ENCODE peak calls at places on chromosomes 6 and 20, in ten cellular contexts. One of them, this sample, is unnamed.

GRCh38 chr6:47144306-47144705 is 102.2 kb upstream of the ADGRF1 start:
- DNase-seq in IMR-90: peak; percentile 56
- DNase-seq in amygdala: no peak
- DNase-seq in CD8-positive, alpha-beta T cell: no peak
- DNase-seq in H54: no peak
- DNase-seq in HEK293T: no peak
- DNase-seq in cardiac fibroblast: peak; percentile 96
- DNase-seq in activated CD4-positive, CD25-positive, alpha-beta regulatory T cell: no peak
- DNase-seq in brain microvascular endothelial cell: no peak
- DNase-seq in thoracic aorta: no peak
- DNase-seq in this sample: no peak

GRCh38 chr6:110944681-110945151 is 13.8 kb upstream of the GTF3C6 start:
- DNase-seq in activated CD4-positive, CD25-positive, alpha-beta regulatory T cell: no peak
- DNase-seq in IMR-90: peak; percentile 93
- DNase-seq in H54: peak; percentile 59
- DNase-seq in amygdala: no peak
- DNase-seq in HEK293T: no peak
- DNase-seq in thoracic aorta: no peak
- DNase-seq in brain microvascular endothelial cell: peak; percentile 81
- DNase-seq in cardiac fibroblast: peak; percentile 67
- DNase-seq in CD8-positive, alpha-beta T cell: no peak
- DNase-seq in this sample: no peak

GRCh38 chr6:14925025-14925595 is 320.8 kb upstream of the JARID2 start:
- DNase-seq in IMR-90: no peak
- DNase-seq in activated CD4-positive, CD25-positive, alpha-beta regulatory T cell: no peak
- DNase-seq in H54: no peak
- DNase-seq in CD8-positive, alpha-beta T cell: no peak
- DNase-seq in HEK293T: no peak
- DNase-seq in cardiac fibroblast: no peak
- DNase-seq in amygdala: no peak
- DNase-seq in brain microvascular endothelial cell: no peak
- DNase-seq in thoracic aorta: no peak
- DNase-seq in this sample: no peak

GRCh38 chr6:113871975-113872374 is 14.8 kb downstream of the MARCKS start:
- DNase-seq in thoracic aorta: no peak
- DNase-seq in H54: no peak
- DNase-seq in brain microvascular endothelial cell: no peak
- DNase-seq in cardiac fibroblast: no peak
- DNase-seq in IMR-90: no peak
- DNase-seq in CD8-positive, alpha-beta T cell: no peak
- DNase-seq in HEK293T: no peak
- DNase-seq in amygdala: no peak
- DNase-seq in activated CD4-positive, CD25-positive, alpha-beta regulatory T cell: no peak
- DNase-seq in this sample: no peak

GRCh38 chr20:54643761-54644160 is 168.4 kb downstream of the DOK5 start:
- DNase-seq in CD8-positive, alpha-beta T cell: no peak
- DNase-seq in thoracic aorta: no peak
- DNase-seq in brain microvascular endothelial cell: peak; percentile 84
- DNase-seq in activated CD4-positive, CD25-positive, alpha-beta regulatory T cell: no peak
- DNase-seq in H54: no peak
- DNase-seq in IMR-90: peak; percentile 73
- DNase-seq in HEK293T: no peak
- DNase-seq in amygdala: no peak
- DNase-seq in cardiac fibroblast: peak; percentile 85
- DNase-seq in this sample: no peak

GRCh38 chr6:170128346-170128745 is 162.5 kb downstream of the DLL1 start:
- DNase-seq in HEK293T: no peak
- DNase-seq in H54: no peak
- DNase-seq in brain microvascular endothelial cell: no peak
- DNase-seq in IMR-90: no peak
- DNase-seq in cardiac fibroblast: no peak
- DNase-seq in amygdala: no peak
- DNase-seq in activated CD4-positive, CD25-positive, alpha-beta regulatory T cell: no peak
- DNase-seq in CD8-positive, alpha-beta T cell: no peak
- DNase-seq in thoracic aorta: no peak
- DNase-seq in this sample: no peak

GRCh38 chr6:10389739-10390494 is 25.0 kb downstream of the TFAP2A start:
- DNase-seq in H54: no peak
- DNase-seq in brain microvascular endothelial cell: no peak
- DNase-seq in activated CD4-positive, CD25-positive, alpha-beta regulatory T cell: no peak
- DNase-seq in IMR-90: no peak
- DNase-seq in CD8-positive, alpha-beta T cell: no peak
- DNase-seq in HEK293T: no peak
- DNase-seq in cardiac fibroblast: no peak
- DNase-seq in amygdala: no peak
- DNase-seq in thoracic aorta: no peak
- DNase-seq in this sample: no peak

GRCh38 chr20:35564905-35565304 is 23.0 kb downstream of the ERGIC3 start:
- DNase-seq in HEK293T: no peak
- DNase-seq in brain microvascular endothelial cell: no peak
- DNase-seq in H54: no peak
- DNase-seq in IMR-90: no peak
- DNase-seq in activated CD4-positive, CD25-positive, alpha-beta regulatory T cell: no peak
- DNase-seq in CD8-positive, alpha-beta T cell: no peak
- DNase-seq in cardiac fibroblast: no peak
- DNase-seq in amygdala: no peak
- DNase-seq in thoracic aorta: no peak
- DNase-seq in this sample: no peak

GRCh38 chr6:166167258-166167731 is 356 bp downstream of the TBXT start:
- DNase-seq in brain microvascular endothelial cell: no peak
- DNase-seq in H54: no peak
- DNase-seq in thoracic aorta: no peak
- DNase-seq in cardiac fibroblast: no peak
- DNase-seq in amygdala: no peak
- DNase-seq in IMR-90: no peak
- DNase-seq in activated CD4-positive, CD25-positive, alpha-beta regulatory T cell: no peak
- DNase-seq in CD8-positive, alpha-beta T cell: no peak
- DNase-seq in HEK293T: no peak
- DNase-seq in this sample: no peak

GRCh38 chr6:131379951-131380350 is 193.1 kb upstream of the ARG1 start:
- DNase-seq in H54: peak; percentile 7
- DNase-seq in activated CD4-positive, CD25-positive, alpha-beta regulatory T cell: no peak
- DNase-seq in IMR-90: peak; percentile 61
- DNase-seq in amygdala: no peak
- DNase-seq in HEK293T: no peak
- DNase-seq in brain microvascular endothelial cell: peak; percentile 68
- DNase-seq in cardiac fibroblast: peak; percentile 35
- DNase-seq in thoracic aorta: no peak
- DNase-seq in CD8-positive, alpha-beta T cell: no peak
- DNase-seq in this sample: no peak

GRCh38 chr20:13289031-13289430 is 68.0 kb downstream of the ISM1 start:
- DNase-seq in activated CD4-positive, CD25-positive, alpha-beta regulatory T cell: no peak
- DNase-seq in brain microvascular endothelial cell: no peak
- DNase-seq in CD8-positive, alpha-beta T cell: no peak
- DNase-seq in IMR-90: no peak
- DNase-seq in thoracic aorta: no peak
- DNase-seq in cardiac fibroblast: no peak
- DNase-seq in HEK293T: no peak
- DNase-seq in H54: no peak
- DNase-seq in amygdala: no peak
- DNase-seq in this sample: no peak

GRCh38 chr6:4813055-4813454 is 36.9 kb downstream of the CDYL start:
- DNase-seq in amygdala: no peak
- DNase-seq in H54: no peak
- DNase-seq in HEK293T: no peak
- DNase-seq in brain microvascular endothelial cell: no peak
- DNase-seq in thoracic aorta: no peak
- DNase-seq in activated CD4-positive, CD25-positive, alpha-beta regulatory T cell: no peak
- DNase-seq in cardiac fibroblast: no peak
- DNase-seq in CD8-positive, alpha-beta T cell: no peak
- DNase-seq in IMR-90: no peak
- DNase-seq in this sample: no peak

GRCh38 chr6:149220882-149221773 is 96.4 kb upstream of the TAB2 start:
- DNase-seq in H54: no peak
- DNase-seq in brain microvascular endothelial cell: no peak
- DNase-seq in cardiac fibroblast: no peak
- DNase-seq in activated CD4-positive, CD25-positive, alpha-beta regulatory T cell: no peak
- DNase-seq in thoracic aorta: no peak
- DNase-seq in amygdala: no peak
- DNase-seq in IMR-90: no peak
- DNase-seq in HEK293T: no peak
- DNase-seq in CD8-positive, alpha-beta T cell: no peak
- DNase-seq in this sample: no peak

GRCh38 chr6:81126150-81126549 is 626.3 kb downstream of the TENT5A start:
- DNase-seq in IMR-90: no peak
- DNase-seq in thoracic aorta: no peak
- DNase-seq in brain microvascular endothelial cell: no peak
- DNase-seq in HEK293T: no peak
- DNase-seq in H54: no peak
- DNase-seq in activated CD4-positive, CD25-positive, alpha-beta regulatory T cell: no peak
- DNase-seq in cardiac fibroblast: no peak
- DNase-seq in amygdala: no peak
- DNase-seq in CD8-positive, alpha-beta T cell: no peak
- DNase-seq in this sample: no peak

GRCh38 chr6:165833355-165833754 is 170.3 kb upstream of the PDE10A start:
- DNase-seq in brain microvascular endothelial cell: no peak
- DNase-seq in activated CD4-positive, CD25-positive, alpha-beta regulatory T cell: no peak
- DNase-seq in cardiac fibroblast: no peak
- DNase-seq in IMR-90: no peak
- DNase-seq in thoracic aorta: no peak
- DNase-seq in amygdala: no peak
- DNase-seq in CD8-positive, alpha-beta T cell: no peak
- DNase-seq in H54: no peak
- DNase-seq in HEK293T: no peak
- DNase-seq in this sample: no peak

GRCh38 chr20:35735828-35736470 is 6.1 kb downstream of the RBM39 start:
- DNase-seq in thoracic aorta: no peak
- DNase-seq in brain microvascular endothelial cell: no peak
- DNase-seq in IMR-90: no peak
- DNase-seq in cardiac fibroblast: no peak
- DNase-seq in H54: no peak
- DNase-seq in amygdala: no peak
- DNase-seq in CD8-positive, alpha-beta T cell: no peak
- DNase-seq in HEK293T: no peak
- DNase-seq in activated CD4-positive, CD25-positive, alpha-beta regulatory T cell: no peak
- DNase-seq in this sample: peak; percentile 6

GRCh38 chr6:105879146-105879545 is 207.0 kb upstream of the PRDM1 start:
- DNase-seq in brain microvascular endothelial cell: no peak
- DNase-seq in thoracic aorta: no peak
- DNase-seq in activated CD4-positive, CD25-positive, alpha-beta regulatory T cell: no peak
- DNase-seq in IMR-90: no peak
- DNase-seq in H54: no peak
- DNase-seq in amygdala: no peak
- DNase-seq in cardiac fibroblast: no peak
- DNase-seq in CD8-positive, alpha-beta T cell: no peak
- DNase-seq in HEK293T: no peak
- DNase-seq in this sample: no peak

GRCh38 chr6:75600694-75601265 is 900 bp upstream of the SENP6 start:
- DNase-seq in H54: no peak
- DNase-seq in IMR-90: no peak
- DNase-seq in CD8-positive, alpha-beta T cell: no peak
- DNase-seq in thoracic aorta: no peak
- DNase-seq in activated CD4-positive, CD25-positive, alpha-beta regulatory T cell: no peak
- DNase-seq in HEK293T: no peak
- DNase-seq in amygdala: no peak
- DNase-seq in brain microvascular endothelial cell: no peak
- DNase-seq in cardiac fibroblast: no peak
- DNase-seq in this sample: no peak

GRCh38 chr6:150622941-150623874 is 23.5 kb downstream of the PLEKHG1 start:
- DNase-seq in thoracic aorta: no peak
- DNase-seq in cardiac fibroblast: no peak
- DNase-seq in CD8-positive, alpha-beta T cell: no peak
- DNase-seq in IMR-90: no peak
- DNase-seq in HEK293T: no peak
- DNase-seq in amygdala: no peak
- DNase-seq in H54: no peak
- DNase-seq in activated CD4-positive, CD25-positive, alpha-beta regulatory T cell: no peak
- DNase-seq in brain microvascular endothelial cell: no peak
- DNase-seq in this sample: no peak

GRCh38 chr6:150323205-150323604 is 45.6 kb upstream of the IYD start:
- DNase-seq in amygdala: no peak
- DNase-seq in IMR-90: no peak
- DNase-seq in activated CD4-positive, CD25-positive, alpha-beta regulatory T cell: no peak
- DNase-seq in CD8-positive, alpha-beta T cell: no peak
- DNase-seq in brain microvascular endothelial cell: no peak
- DNase-seq in thoracic aorta: no peak
- DNase-seq in HEK293T: no peak
- DNase-seq in H54: no peak
- DNase-seq in cardiac fibroblast: no peak
- DNase-seq in this sample: no peak

GRCh38 chr6:48098923-48099322 is 12.1 kb downstream of the PTCHD4 start:
- DNase-seq in CD8-positive, alpha-beta T cell: no peak
- DNase-seq in HEK293T: no peak
- DNase-seq in IMR-90: no peak
- DNase-seq in thoracic aorta: no peak
- DNase-seq in H54: no peak
- DNase-seq in amygdala: no peak
- DNase-seq in cardiac fibroblast: peak; percentile 50
- DNase-seq in brain microvascular endothelial cell: no peak
- DNase-seq in activated CD4-positive, CD25-positive, alpha-beta regulatory T cell: no peak
- DNase-seq in this sample: no peak

GRCh38 chr20:10449270-10449669 is 14.2 kb downstream of the SLX4IP start:
- DNase-seq in cardiac fibroblast: no peak
- DNase-seq in brain microvascular endothelial cell: no peak
- DNase-seq in CD8-positive, alpha-beta T cell: no peak
- DNase-seq in thoracic aorta: no peak
- DNase-seq in IMR-90: no peak
- DNase-seq in HEK293T: no peak
- DNase-seq in H54: no peak
- DNase-seq in amygdala: no peak
- DNase-seq in activated CD4-positive, CD25-positive, alpha-beta regulatory T cell: no peak
- DNase-seq in this sample: no peak

GRCh38 chr6:168050861-168051586 is 28.0 kb downstream of the FRMD1 start:
- DNase-seq in HEK293T: peak; percentile 55
- DNase-seq in CD8-positive, alpha-beta T cell: no peak
- DNase-seq in thoracic aorta: no peak
- DNase-seq in brain microvascular endothelial cell: no peak
- DNase-seq in amygdala: no peak
- DNase-seq in activated CD4-positive, CD25-positive, alpha-beta regulatory T cell: no peak
- DNase-seq in cardiac fibroblast: peak; percentile 34
- DNase-seq in IMR-90: no peak
- DNase-seq in H54: no peak
- DNase-seq in this sample: no peak

GRCh38 chr6:42984924-42985475 is 630 bp downstream of the PPP2R5D start:
- DNase-seq in thoracic aorta: no peak
- DNase-seq in activated CD4-positive, CD25-positive, alpha-beta regulatory T cell: no peak
- DNase-seq in CD8-positive, alpha-beta T cell: no peak
- DNase-seq in IMR-90: no peak
- DNase-seq in H54: no peak
- DNase-seq in HEK293T: no peak
- DNase-seq in cardiac fibroblast: peak; percentile 35
- DNase-seq in amygdala: no peak
- DNase-seq in brain microvascular endothelial cell: no peak
- DNase-seq in this sample: no peak

GRCh38 chr6:166005846-166006592 is 161.6 kb downstream of the TBXT start:
- DNase-seq in thoracic aorta: no peak
- DNase-seq in cardiac fibroblast: peak; percentile 89
- DNase-seq in brain microvascular endothelial cell: peak; percentile 80
- DNase-seq in activated CD4-positive, CD25-positive, alpha-beta regulatory T cell: no peak
- DNase-seq in HEK293T: peak; percentile 83
- DNase-seq in amygdala: no peak
- DNase-seq in CD8-positive, alpha-beta T cell: no peak
- DNase-seq in H54: no peak
- DNase-seq in IMR-90: peak; percentile 94
- DNase-seq in this sample: no peak

GRCh38 chr6:31304683-31305082 is 32.8 kb upstream of the HLA-C start:
- DNase-seq in activated CD4-positive, CD25-positive, alpha-beta regulatory T cell: no peak
- DNase-seq in brain microvascular endothelial cell: no peak
- DNase-seq in CD8-positive, alpha-beta T cell: no peak
- DNase-seq in H54: no peak
- DNase-seq in thoracic aorta: no peak
- DNase-seq in IMR-90: peak; percentile 2
- DNase-seq in amygdala: no peak
- DNase-seq in cardiac fibroblast: no peak
- DNase-seq in HEK293T: no peak
- DNase-seq in this sample: no peak

GRCh38 chr6:70299456-70299855 is 3.4 kb downstream of the COL9A1 start:
- DNase-seq in IMR-90: peak; percentile 10
- DNase-seq in HEK293T: peak; percentile 17
- DNase-seq in thoracic aorta: no peak
- DNase-seq in activated CD4-positive, CD25-positive, alpha-beta regulatory T cell: no peak
- DNase-seq in H54: no peak
- DNase-seq in CD8-positive, alpha-beta T cell: no peak
- DNase-seq in amygdala: no peak
- DNase-seq in cardiac fibroblast: peak; percentile 12
- DNase-seq in brain microvascular endothelial cell: peak; percentile 38
- DNase-seq in this sample: no peak

GRCh38 chr6:36715469-36715868 is 17.8 kb downstream of the RAB44 start:
- DNase-seq in CD8-positive, alpha-beta T cell: no peak
- DNase-seq in amygdala: no peak
- DNase-seq in H54: no peak
- DNase-seq in HEK293T: no peak
- DNase-seq in cardiac fibroblast: no peak
- DNase-seq in brain microvascular endothelial cell: no peak
- DNase-seq in activated CD4-positive, CD25-positive, alpha-beta regulatory T cell: no peak
- DNase-seq in thoracic aorta: no peak
- DNase-seq in IMR-90: no peak
- DNase-seq in this sample: no peak